ENCODE peak calls at places on chromosomes 4 and X, in nine cellular contexts. One of them, this sample, is unnamed.

GRCh38 chrX:11683057-11683456 is 17.3 kb upstream of the ARHGAP6 start:
- DNase-seq in GM06990: no peak
- DNase-seq in cardiac muscle cell: no peak
- DNase-seq in ovary: no peak
- DNase-seq in fibroblast of lung: no peak
- DNase-seq in tibial nerve: no peak
- DNase-seq in MM.1S: no peak
- DNase-seq in aorta: no peak
- DNase-seq in CD8-positive, alpha-beta T cell: no peak
- DNase-seq in this sample: no peak

GRCh38 chrX:94831364-94831763 is 1157.4 kb downstream of the FAM133A start:
- DNase-seq in GM06990: no peak
- DNase-seq in cardiac muscle cell: peak; percentile 6
- DNase-seq in ovary: no peak
- DNase-seq in fibroblast of lung: peak; percentile 4
- DNase-seq in tibial nerve: no peak
- DNase-seq in MM.1S: peak; percentile 31
- DNase-seq in aorta: no peak
- DNase-seq in CD8-positive, alpha-beta T cell: no peak
- DNase-seq in this sample: no peak

GRCh38 chr4:82611982-82612381 is 50.2 kb upstream of the TMEM150C start:
- DNase-seq in GM06990: no peak
- DNase-seq in cardiac muscle cell: no peak
- DNase-seq in ovary: no peak
- DNase-seq in fibroblast of lung: no peak
- DNase-seq in tibial nerve: no peak
- DNase-seq in MM.1S: no peak
- DNase-seq in aorta: no peak
- DNase-seq in CD8-positive, alpha-beta T cell: no peak
- DNase-seq in this sample: no peak

GRCh38 chrX:115968436-115969252 is 201.9 kb upstream of the AGTR2 start:
- DNase-seq in GM06990: peak; percentile 75
- DNase-seq in cardiac muscle cell: peak; percentile 72
- DNase-seq in ovary: peak; percentile 42
- DNase-seq in fibroblast of lung: peak; percentile 30
- DNase-seq in tibial nerve: peak; percentile 5
- DNase-seq in MM.1S: peak; percentile 9
- DNase-seq in aorta: peak; percentile 61
- DNase-seq in CD8-positive, alpha-beta T cell: no peak
- DNase-seq in this sample: no peak

GRCh38 chr4:55396305-55397023 is 707 bp downstream of the TMEM165 start:
- DNase-seq in GM06990: peak; percentile 56
- DNase-seq in cardiac muscle cell: peak; percentile 58
- DNase-seq in ovary: peak; percentile 70
- DNase-seq in fibroblast of lung: peak; percentile 43
- DNase-seq in tibial nerve: peak; percentile 20
- DNase-seq in MM.1S: peak; percentile 21
- DNase-seq in aorta: peak; percentile 61
- DNase-seq in CD8-positive, alpha-beta T cell: peak; percentile 34
- DNase-seq in this sample: peak; percentile 72

GRCh38 chr4:87880106-87880505 is 47.3 kb downstream of the MEPE start:
- DNase-seq in GM06990: no peak
- DNase-seq in cardiac muscle cell: no peak
- DNase-seq in ovary: no peak
- DNase-seq in fibroblast of lung: no peak
- DNase-seq in tibial nerve: no peak
- DNase-seq in MM.1S: no peak
- DNase-seq in aorta: no peak
- DNase-seq in CD8-positive, alpha-beta T cell: no peak
- DNase-seq in this sample: no peak

GRCh38 chr4:93897559-93897958 is 69.0 kb downstream of the ATOH1 start:
- DNase-seq in GM06990: no peak
- DNase-seq in cardiac muscle cell: peak; percentile 1
- DNase-seq in ovary: no peak
- DNase-seq in fibroblast of lung: no peak
- DNase-seq in tibial nerve: no peak
- DNase-seq in MM.1S: peak; percentile 42
- DNase-seq in aorta: no peak
- DNase-seq in CD8-positive, alpha-beta T cell: no peak
- DNase-seq in this sample: no peak

GRCh38 chrX:72105436-72105835 is 26.3 kb downstream of the RTL5 start:
- DNase-seq in GM06990: peak; percentile 44
- DNase-seq in cardiac muscle cell: no peak
- DNase-seq in ovary: no peak
- DNase-seq in fibroblast of lung: no peak
- DNase-seq in tibial nerve: no peak
- DNase-seq in MM.1S: peak; percentile 78
- DNase-seq in aorta: no peak
- DNase-seq in CD8-positive, alpha-beta T cell: peak; percentile 56
- DNase-seq in this sample: no peak

GRCh38 chr4:153223418-153223792 is 19.2 kb downstream of the TRIM2 start:
- DNase-seq in GM06990: no peak
- DNase-seq in cardiac muscle cell: peak; percentile 32
- DNase-seq in ovary: no peak
- DNase-seq in fibroblast of lung: no peak
- DNase-seq in tibial nerve: no peak
- DNase-seq in MM.1S: no peak
- DNase-seq in aorta: no peak
- DNase-seq in CD8-positive, alpha-beta T cell: no peak
- DNase-seq in this sample: no peak

GRCh38 chr4:144658908-144659307 is 13.0 kb downstream of the HHIP start:
- DNase-seq in GM06990: no peak
- DNase-seq in cardiac muscle cell: no peak
- DNase-seq in ovary: no peak
- DNase-seq in fibroblast of lung: peak; percentile 82
- DNase-seq in tibial nerve: no peak
- DNase-seq in MM.1S: no peak
- DNase-seq in aorta: no peak
- DNase-seq in CD8-positive, alpha-beta T cell: no peak
- DNase-seq in this sample: no peak

GRCh38 chrX:24479924-24480722 is 15.0 kb downstream of the PDK3 start:
- DNase-seq in GM06990: peak; percentile 60
- DNase-seq in cardiac muscle cell: no peak
- DNase-seq in ovary: no peak
- DNase-seq in fibroblast of lung: no peak
- DNase-seq in tibial nerve: peak; percentile 5
- DNase-seq in MM.1S: peak; percentile 86
- DNase-seq in aorta: no peak
- DNase-seq in CD8-positive, alpha-beta T cell: peak; percentile 73
- DNase-seq in this sample: peak; percentile 51

DNA sequence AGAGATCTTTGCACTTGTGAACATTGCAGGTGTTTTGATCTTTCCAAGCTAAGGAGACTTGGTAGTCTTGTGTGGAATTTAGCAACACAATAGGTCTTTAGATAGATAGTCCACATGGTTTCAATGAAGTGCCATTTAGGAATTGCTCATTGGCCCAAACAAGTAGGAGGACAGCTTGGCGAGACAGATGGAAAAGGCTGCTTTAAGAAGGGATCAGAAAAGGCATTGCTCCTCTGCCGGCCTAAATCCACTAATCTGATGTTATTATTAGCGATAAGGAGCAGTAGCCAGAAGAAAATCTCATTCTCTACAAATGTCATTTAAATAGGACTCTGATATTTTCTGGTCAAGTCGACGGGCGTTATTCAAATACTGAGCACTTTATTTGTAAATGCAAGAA is 99.7 kb downstream of the AFF2 start:
- DNase-seq in GM06990: no peak
- DNase-seq in cardiac muscle cell: no peak
- DNase-seq in ovary: no peak
- DNase-seq in fibroblast of lung: no peak
- DNase-seq in tibial nerve: no peak
- DNase-seq in MM.1S: no peak
- DNase-seq in aorta: no peak
- DNase-seq in CD8-positive, alpha-beta T cell: no peak
- DNase-seq in this sample: no peak
- H3K36me3 ChIP-seq in GM06990: no peaks in the 10 kb centered on the region
- H3K36me3 ChIP-seq in cardiac muscle cell: no peaks in the 10 kb centered on the region
- H3K36me3 ChIP-seq in ovary: no peaks in the 10 kb centered on the region
- H3K36me3 ChIP-seq in fibroblast of lung: no peaks in the 10 kb centered on the region
- H3K36me3 ChIP-seq in tibial nerve: no peaks in the 10 kb centered on the region
- H3K36me3 ChIP-seq in MM.1S: no peaks in the 10 kb centered on the region
- H3K36me3 ChIP-seq in aorta: no peaks in the 10 kb centered on the region
- H3K36me3 ChIP-seq in CD8-positive, alpha-beta T cell: no peaks in the 10 kb centered on the region
- H3K36me3 ChIP-seq in this sample: no peaks in the 10 kb centered on the region

GRCh38 chr4:155675709-155676429 is 9.2 kb downstream of the GUCY1A1 start:
- DNase-seq in GM06990: no peak
- DNase-seq in cardiac muscle cell: peak; percentile 39
- DNase-seq in ovary: no peak
- DNase-seq in fibroblast of lung: no peak
- DNase-seq in tibial nerve: no peak
- DNase-seq in MM.1S: peak; percentile 72
- DNase-seq in aorta: no peak
- DNase-seq in CD8-positive, alpha-beta T cell: no peak
- DNase-seq in this sample: no peak
- H3K36me3 ChIP-seq in GM06990: no peaks in the 10 kb centered on the region
- H3K36me3 ChIP-seq in cardiac muscle cell: no peaks in the 10 kb centered on the region
- H3K36me3 ChIP-seq in ovary: no peaks in the 10 kb centered on the region
- H3K36me3 ChIP-seq in fibroblast of lung: no peaks in the 10 kb centered on the region
- H3K36me3 ChIP-seq in tibial nerve: no peaks in the 10 kb centered on the region
- H3K36me3 ChIP-seq in MM.1S: no peaks in the 10 kb centered on the region
- H3K36me3 ChIP-seq in aorta: no peaks in the 10 kb centered on the region
- H3K36me3 ChIP-seq in CD8-positive, alpha-beta T cell: no peaks in the 10 kb centered on the region
- H3K36me3 ChIP-seq in this sample: no peaks in the 10 kb centered on the region

GRCh38 chr4:185805979-185806378 is 6.0 kb downstream of the SORBS2 start:
- DNase-seq in GM06990: no peak
- DNase-seq in cardiac muscle cell: no peak
- DNase-seq in ovary: no peak
- DNase-seq in fibroblast of lung: no peak
- DNase-seq in tibial nerve: no peak
- DNase-seq in MM.1S: no peak
- DNase-seq in aorta: no peak
- DNase-seq in CD8-positive, alpha-beta T cell: no peak
- DNase-seq in this sample: no peak
- H3K36me3 ChIP-seq in GM06990: no peaks in the 10 kb centered on the region
- H3K36me3 ChIP-seq in cardiac muscle cell: no peaks in the 10 kb centered on the region
- H3K36me3 ChIP-seq in ovary: no peaks in the 10 kb centered on the region
- H3K36me3 ChIP-seq in fibroblast of lung: no peaks in the 10 kb centered on the region
- H3K36me3 ChIP-seq in tibial nerve: no peaks in the 10 kb centered on the region
- H3K36me3 ChIP-seq in MM.1S: no peaks in the 10 kb centered on the region
- H3K36me3 ChIP-seq in aorta: no peaks in the 10 kb centered on the region
- H3K36me3 ChIP-seq in CD8-positive, alpha-beta T cell: no peaks in the 10 kb centered on the region
- H3K36me3 ChIP-seq in this sample: no peaks in the 10 kb centered on the region

DNA sequence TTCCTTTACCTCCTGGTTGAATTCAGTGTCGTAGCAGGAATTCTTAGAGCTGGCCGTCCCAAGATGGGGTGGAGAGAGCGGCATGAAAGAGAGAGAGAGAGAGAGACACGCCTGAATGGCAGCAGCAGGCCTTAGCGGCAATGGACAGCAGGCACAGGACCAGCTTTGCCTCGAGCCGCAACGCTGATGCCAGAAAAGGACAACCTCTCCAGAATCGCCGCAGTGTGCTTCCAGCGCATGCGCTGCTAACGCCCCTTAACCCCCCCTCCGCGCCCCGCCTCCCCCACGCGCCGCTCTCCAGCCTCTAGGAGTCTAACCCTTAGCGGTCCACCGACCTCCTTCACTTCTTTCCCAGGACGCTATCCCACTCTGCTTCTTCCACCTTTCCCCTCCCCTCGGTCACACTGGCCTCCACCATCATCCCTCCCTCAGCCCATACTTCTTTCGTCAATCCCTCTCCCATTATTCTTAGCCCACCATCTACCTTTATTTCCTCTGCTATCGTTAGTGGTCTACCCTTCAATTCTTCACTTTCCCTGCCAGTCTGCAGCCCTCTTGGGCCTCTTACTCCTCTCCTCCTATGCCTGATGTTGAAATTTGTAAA is 10.5 kb upstream of the ZCCHC13 start:
- DNase-seq in GM06990: peak; percentile 69
- DNase-seq in cardiac muscle cell: peak; percentile 81
- DNase-seq in ovary: peak; percentile 82
- DNase-seq in fibroblast of lung: peak; percentile 71
- DNase-seq in tibial nerve: peak; percentile 55
- DNase-seq in MM.1S: peak; percentile 66
- DNase-seq in aorta: peak; percentile 88
- DNase-seq in CD8-positive, alpha-beta T cell: peak; percentile 60
- DNase-seq in this sample: peak; percentile 76
- H3K36me3 ChIP-seq in GM06990: no peaks in the 10 kb centered on the region
- H3K36me3 ChIP-seq in cardiac muscle cell: no peaks in the 10 kb centered on the region
- H3K36me3 ChIP-seq in ovary: no peaks in the 10 kb centered on the region
- H3K36me3 ChIP-seq in fibroblast of lung: no peaks in the 10 kb centered on the region
- H3K36me3 ChIP-seq in tibial nerve: no peaks in the 10 kb centered on the region
- H3K36me3 ChIP-seq in MM.1S: no peaks in the 10 kb centered on the region
- H3K36me3 ChIP-seq in aorta: no peaks in the 10 kb centered on the region
- H3K36me3 ChIP-seq in CD8-positive, alpha-beta T cell: no peaks in the 10 kb centered on the region
- H3K36me3 ChIP-seq in this sample: no peaks in the 10 kb centered on the region

This sample was measured in Peyer's patch.